ENCODE peak calls at places on chromosomes 1 and 21, in seven cellular contexts. P is AG09309; E is Calu3; K is lower lobe of right lung; I is CD8-positive, alpha-beta T cell; G is HL-60; W is HFF-Myc. A is an unnamed sample.

GRCh38 chr1:74713849-74714248 is 19.0 kb downstream of the CRYZ start:
- DNase-seq in P (no peak), E (no peak), K (no peak), I (no peak), G (no peak), W (no peak), A (no peak)

GRCh38 chr1:75725861-75726361 is 1.4 kb downstream of the ACADM start:
- DNase-seq in P (no peak), E (peak), K (no peak), I (no peak), G (no peak), W (no peak), A (no peak)

GRCh38 chr1:103180660-103181059 is 72.3 kb upstream of the COL11A1 start:
- DNase-seq in P (peak), E (no peak), K (no peak), I (no peak), G (no peak), W (peak), A (no peak)

GRCh38 chr1:164659621-164660414 is 100.8 kb downstream of the PBX1 start:
- DNase-seq in P (no peak), E (peak), K (peak), I (no peak), G (no peak), W (no peak), A (no peak)

GRCh38 chr1:244100691-244101453 is 49.8 kb downstream of the ZBTB18 start:
- DNase-seq in P (no peak), E (no peak), K (no peak), I (no peak), G (no peak), W (no peak), A (no peak)

GRCh38 chr1:29379438-29380073 is 143.2 kb downstream of the PTPRU start:
- DNase-seq in P (no peak), E (no peak), K (no peak), I (no peak), G (peak), W (peak), A (no peak)

GRCh38 chr1:184660462-184661191 is 94.0 kb downstream of the EDEM3 start:
- DNase-seq in P (no peak), E (no peak), K (no peak), I (no peak), G (no peak), W (no peak), A (no peak)

GRCh38 chr1:62621907-62622306 is 24.6 kb downstream of the ANGPTL3 start:
- DNase-seq in P (peak), E (peak), K (no peak), I (no peak), G (peak), W (peak), A (no peak)

GRCh38 chr1:56547977-56548376 is 31.4 kb downstream of the PLPP3 start:
- DNase-seq in P (no peak), E (peak), K (no peak), I (no peak), G (no peak), W (no peak), A (no peak)

GRCh38 chr1:6497215-6497866 is 5.9 kb upstream of the PLEKHG5 start:
- DNase-seq in P (no peak), E (no peak), K (no peak), I (peak), G (no peak), W (no peak), A (no peak)

GRCh38 chr1:158248122-158248521 is 6.1 kb upstream of the CD1A start:
- DNase-seq in P (no peak), E (no peak), K (no peak), I (no peak), G (peak), W (no peak), A (peak)

GRCh38 chr1:119372493-119373086 is 4.0 kb downstream of the HAO2 start:
- DNase-seq in P (no peak), E (peak), K (no peak), I (no peak), G (no peak), W (no peak), A (no peak)

GRCh38 chr1:232040260-232040659 is 413.7 kb downstream of the DISC1 start:
- DNase-seq in P (no peak), E (no peak), K (no peak), I (no peak), G (no peak), W (no peak), A (no peak)

GRCh38 chr1:234763910-234764309 is 153.9 kb upstream of the IRF2BP2 start:
- DNase-seq in P (no peak), E (no peak), K (no peak), I (no peak), G (no peak), W (no peak), A (no peak)

GRCh38 chr21:42685954-42686500 is 32.6 kb downstream of the PDE9A start:
- DNase-seq in P (no peak), E (no peak), K (no peak), I (no peak), G (no peak), W (no peak), A (no peak)

GRCh38 chr21:14755086-14755485 is 209.0 kb upstream of the SAMSN1 start:
- DNase-seq in P (no peak), E (no peak), K (no peak), I (no peak), G (no peak), W (no peak), A (no peak)

GRCh38 chr21:14734191-14734590 is 188.1 kb upstream of the SAMSN1 start:
- DNase-seq in P (no peak), E (no peak), K (no peak), I (no peak), G (no peak), W (no peak), A (no peak)

GRCh38 chr1:76501576-76502219 is 365.6 kb upstream of the ST6GALNAC5 start:
- DNase-seq in P (no peak), E (no peak), K (no peak), I (no peak), G (no peak), W (no peak), A (no peak)

GRCh38 chr21:34544032-34544496 is 32.1 kb upstream of the KCNE1 start:
- DNase-seq in P (no peak), E (peak), K (peak), I (no peak), G (peak), W (peak), A (no peak)

GRCh38 chr1:163875927-163876320 is 554.2 kb downstream of the NUF2 start:
- DNase-seq in P (peak), E (no peak), K (no peak), I (no peak), G (no peak), W (no peak), A (no peak)

DNA sequence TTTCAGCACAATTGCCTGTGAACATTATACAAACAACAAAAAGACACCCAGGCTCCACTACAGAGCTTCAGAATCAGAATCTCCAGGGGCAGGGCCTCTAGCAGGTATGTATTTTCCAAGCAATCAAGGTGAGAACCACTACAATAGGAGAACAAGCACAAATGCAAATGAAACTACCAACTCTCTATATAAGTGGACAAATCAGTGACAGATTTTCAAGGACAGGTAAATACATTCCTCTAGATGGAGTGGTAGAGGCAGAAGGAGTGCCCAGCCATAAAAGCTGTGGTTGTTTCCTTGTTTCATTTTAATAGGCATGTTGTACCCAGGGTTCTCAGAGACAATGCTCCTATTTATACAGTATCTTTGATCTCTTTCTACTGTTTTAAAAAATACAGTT is 20.1 kb upstream of the CCDC17 start:
- DNase-seq in P (no peak), E (peak), K (no peak), I (no peak), G (no peak), W (no peak), A (no peak)
- TF ChIP-seq CTCF in P (peak), E (no peak), K (no peak), I (no peak), G (no peak), W (no peak), A (no peak)

DNA sequence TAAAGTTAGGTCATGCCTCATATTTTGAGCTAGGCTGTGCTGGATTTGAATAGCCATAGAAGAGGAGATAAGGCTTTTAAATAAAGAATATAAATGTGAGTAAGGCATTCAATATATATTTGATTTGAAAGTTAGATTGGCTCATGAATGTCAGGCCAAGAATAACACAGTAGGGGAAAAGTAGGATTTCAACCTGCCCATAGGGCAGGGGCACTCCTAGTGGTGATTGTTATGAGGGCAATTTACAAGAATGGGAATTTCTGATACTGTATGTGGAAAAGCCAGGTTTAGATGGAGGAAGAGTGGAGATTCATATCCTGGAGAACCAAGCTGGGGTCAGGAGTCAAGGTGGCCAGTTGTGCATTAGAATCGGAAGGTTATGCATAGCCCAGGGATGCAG is 74.9 kb downstream of the DNAH14 start:
- DNase-seq in P (no peak), E (peak), K (no peak), I (no peak), G (no peak), W (no peak), A (no peak)
- TF ChIP-seq CTCF in P (peak), E (peak), K (no peak), I (no peak), G (no peak), W (peak), A (no peak)

DNA sequence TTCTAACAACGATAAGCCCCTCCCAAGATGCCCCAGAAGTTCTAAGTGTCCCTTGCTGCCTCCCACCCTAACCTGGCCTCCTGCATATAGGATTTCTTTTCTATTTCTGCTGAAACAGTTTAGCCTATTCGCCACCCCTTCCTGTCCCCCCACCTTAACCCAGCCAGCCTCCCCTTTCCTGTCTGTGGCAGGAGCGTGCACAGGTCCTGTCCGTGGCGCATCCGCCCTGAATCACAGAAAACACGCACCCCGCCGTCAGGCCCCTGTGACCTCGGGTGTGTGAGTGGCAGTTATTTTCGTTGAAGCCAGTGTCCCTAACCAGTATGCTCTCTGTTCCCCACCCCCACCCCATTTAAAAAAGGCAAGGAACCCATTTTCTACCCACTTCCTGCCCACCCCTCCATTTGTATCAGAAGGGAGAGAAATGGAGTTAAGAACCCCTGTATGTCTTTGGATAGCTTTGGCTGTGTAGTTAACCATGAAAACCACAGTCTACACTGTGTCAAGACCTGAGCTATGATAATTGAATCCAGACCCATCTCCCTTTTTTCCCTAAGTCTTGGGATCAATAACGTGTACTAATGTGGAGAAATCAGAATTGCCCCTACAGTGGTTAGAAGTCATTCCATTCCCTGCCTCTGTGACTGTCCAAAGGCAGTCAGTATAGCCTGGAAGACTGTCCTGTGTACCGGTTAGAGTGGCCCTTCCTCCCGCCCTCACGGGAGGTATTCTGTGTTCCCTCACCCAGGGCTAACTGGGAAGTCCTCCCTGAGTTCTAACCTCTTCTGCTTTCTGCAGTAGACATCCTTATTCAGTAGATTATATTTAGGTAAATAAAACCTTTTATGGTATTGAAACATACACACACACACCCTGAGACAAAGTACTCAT is 1.8 kb downstream of the PLEKHO1 start:
- DNase-seq in P (no peak), E (no peak), K (no peak), I (peak), G (no peak), W (no peak), A (peak)
- TF ChIP-seq CTCF in P (no peak), E (no peak), K (no peak), I (no peak), G (no peak), W (no peak), A (no peak)

GRCh38 chr1:80918365-80918764 is 882.4 kb upstream of the ADGRL2 start:
- DNase-seq in P (no peak), E (no peak), K (no peak), I (no peak), G (no peak), W (no peak), A (no peak)
- TF ChIP-seq CTCF in P (no peak), E (no peak), K (no peak), I (no peak), G (no peak), W (no peak), A (no peak)

DNA sequence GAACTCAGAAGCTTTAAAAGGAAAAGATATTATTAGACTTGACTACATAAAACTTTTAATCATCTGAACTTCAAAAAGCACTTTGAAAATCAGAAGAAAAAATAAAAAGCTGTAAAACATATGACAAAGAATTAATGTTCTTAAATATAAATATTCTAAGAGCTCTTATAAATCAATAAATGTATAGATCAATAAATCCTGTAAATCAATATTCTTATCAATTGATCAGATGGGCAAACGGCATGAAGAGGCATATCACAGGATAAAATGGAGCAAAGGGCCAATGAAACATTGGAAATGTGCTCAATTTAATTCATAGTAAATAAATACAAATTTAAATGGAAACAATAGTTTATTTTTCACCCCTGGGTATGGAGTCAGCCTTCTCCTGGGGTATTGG is 66.1 kb upstream of the SMYD2 start:
- DNase-seq in P (no peak), E (no peak), K (no peak), I (no peak), G (no peak), W (no peak), A (no peak)
- TF ChIP-seq CTCF in P (no peak), E (no peak), K (no peak), I (no peak), G (no peak), W (no peak), A (no peak)

GRCh38 chr1:221174598-221174997 is 295.4 kb downstream of the HLX start:
- DNase-seq in P (no peak), E (no peak), K (no peak), I (no peak), G (no peak), W (no peak), A (no peak)
- TF ChIP-seq CTCF in P (no peak), E (no peak), K (peak), I (no peak), G (no peak), W (no peak), A (no peak)

GRCh38 chr1:48870596-48870995 is 93.9 kb upstream of the BEND5 start:
- DNase-seq in P (no peak), E (peak), K (no peak), I (no peak), G (no peak), W (no peak), A (no peak)
- TF ChIP-seq CTCF in P (peak), E (peak), K (peak), I (no peak), G (peak), W (peak), A (no peak)

GRCh38 chr1:98792123-98792522 is 130.6 kb downstream of the SNX7 start:
- DNase-seq in P (peak), E (no peak), K (no peak), I (no peak), G (no peak), W (no peak), A (no peak)
- TF ChIP-seq CTCF in P (no peak), E (no peak), K (no peak), I (no peak), G (no peak), W (no peak), A (no peak)

DNA sequence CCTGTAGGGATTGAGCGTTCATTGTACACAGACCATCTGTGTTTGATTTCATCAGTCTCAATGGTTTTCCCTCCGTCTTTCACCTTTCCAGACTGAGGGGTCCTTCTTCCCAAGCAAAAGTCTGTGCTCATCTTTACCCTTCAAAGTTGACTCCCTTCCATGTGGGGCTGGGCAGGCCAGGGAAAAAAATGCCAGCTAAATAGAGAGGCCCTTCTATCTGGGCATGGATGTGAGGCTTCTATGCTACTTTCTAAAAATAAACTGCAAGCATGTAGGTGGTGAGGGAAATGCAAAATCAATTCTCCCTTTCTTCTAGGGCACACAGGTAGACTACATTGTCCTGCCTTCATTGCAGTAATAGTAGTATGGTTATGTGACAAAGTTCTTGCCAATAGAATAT is 46.7 kb upstream of the ITPKB start:
- DNase-seq in P (no peak), E (no peak), K (no peak), I (no peak), G (no peak), W (no peak), A (no peak)
- TF ChIP-seq CTCF in P (no peak), E (no peak), K (no peak), I (no peak), G (no peak), W (no peak), A (no peak)

DNA sequence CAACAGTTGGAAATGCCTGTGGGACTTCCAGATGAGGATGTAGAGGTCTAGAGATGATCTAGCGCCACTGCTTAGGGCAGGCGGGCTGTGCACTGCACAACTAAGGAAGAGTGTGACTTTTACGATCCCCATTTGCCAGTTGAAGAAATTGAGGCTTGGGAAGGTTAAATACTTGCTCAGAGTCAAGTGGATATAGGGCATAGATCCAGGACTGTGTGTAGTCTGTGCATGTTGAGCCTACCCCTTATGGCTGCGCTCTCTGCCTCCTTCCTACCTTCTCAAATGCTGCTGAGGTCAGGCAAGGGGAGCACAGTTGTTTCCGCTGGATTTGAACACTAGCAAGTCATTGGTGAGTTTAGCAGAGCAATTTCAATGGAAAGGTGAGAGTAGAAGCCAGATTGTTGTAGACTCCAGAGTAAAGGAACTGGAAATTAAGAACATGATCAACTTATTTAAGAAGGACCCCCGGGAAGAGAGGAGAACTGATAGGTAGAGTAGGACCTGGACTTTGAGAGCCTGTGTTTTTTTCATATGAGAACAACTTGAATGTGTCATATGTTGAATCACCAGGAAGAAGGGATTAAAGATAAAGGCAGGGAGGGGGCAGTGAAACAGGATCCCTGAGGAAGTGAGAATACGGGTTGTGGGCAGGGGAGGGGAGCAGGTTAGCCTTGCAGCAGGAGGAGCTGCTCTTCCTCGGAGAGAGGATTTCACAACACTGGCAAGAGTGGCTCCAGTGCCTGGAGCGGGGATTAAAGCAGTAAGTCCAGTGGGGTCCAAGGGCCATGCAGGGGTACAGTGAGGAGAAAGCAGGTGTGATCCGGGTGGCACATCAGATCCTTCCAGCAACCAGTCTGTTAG is 2.7 kb downstream of the CAPN2 start:
- DNase-seq in P (peak), E (peak), K (peak), I (no peak), G (peak), W (peak), A (no peak)
- TF ChIP-seq CTCF in P (peak), E (no peak), K (no peak), I (no peak), G (no peak), W (no peak), A (no peak)